ENCODE peak calls at places on chromosome 5, in four cellular contexts. F, M, X and W are unnamed samples.

GRCh38 chr5:178327446-178327845 is 94.8 kb upstream of the PHYKPL start:
- DNase-seq in M (no peak), X (no peak), F (no peak), W (no peak)

GRCh38 chr5:61966991-61967390 is 339.0 kb upstream of the KIF2A start:
- DNase-seq in M (no peak), F (no peak), X (no peak), W (no peak)

GRCh38 chr5:145946112-145946861 is 9.9 kb downstream of the SH3RF2 start:
- DNase-seq in M (no peak), F (peak; percentile 39), X (peak; percentile 57), W (no peak)

GRCh38 chr5:41985945-41986344 is 60.9 kb downstream of the FBXO4 start:
- DNase-seq in F (no peak), X (no peak), M (no peak), W (no peak)

GRCh38 chr5:129094924-129095797 is 612 bp downstream of the ISOC1 start:
- DNase-seq in X (peak; percentile 85), F (peak; percentile 13), M (peak; percentile 74), W (peak; percentile 91)

GRCh38 chr5:170745481-170746061 is 38.0 kb upstream of the GABRP start:
- DNase-seq in X (peak; percentile 84), F (no peak), M (peak; percentile 57), W (no peak)

GRCh38 chr5:9188131-9188530 is 357.7 kb downstream of the SEMA5A start:
- DNase-seq in M (no peak), X (no peak), F (peak; percentile 60), W (no peak)

GRCh38 chr5:162248107-162248713 is 180.6 kb downstream of the GABRG2 start:
- DNase-seq in X (no peak), M (no peak), F (no peak), W (no peak)